ENCODE peak calls at places on chromosome 1, in seven cellular contexts. One of them, this sample, is unnamed.

GRCh38 chr1:117860906-117861610 is 68.4 kb downstream of the GDAP2 start:
- DNase-seq in CD8-positive, alpha-beta T cell: no peak
- DNase-seq in PC-9: no peak
- DNase-seq in breast epithelium: no peak
- DNase-seq in sigmoid colon: no peak
- DNase-seq in mucosa of gallbladder: no peak
- DNase-seq in cardiac fibroblast: peak
- DNase-seq in this sample: no peak

GRCh38 chr1:183323849-183324683 is 94.1 kb downstream of the NMNAT2 start:
- DNase-seq in CD8-positive, alpha-beta T cell: no peak
- DNase-seq in PC-9: peak
- DNase-seq in breast epithelium: no peak
- DNase-seq in sigmoid colon: no peak
- DNase-seq in mucosa of gallbladder: no peak
- DNase-seq in cardiac fibroblast: no peak
- DNase-seq in this sample: no peak

GRCh38 chr1:67755619-67756018 is 70.6 kb downstream of the GADD45A start:
- DNase-seq in CD8-positive, alpha-beta T cell: no peak
- DNase-seq in PC-9: no peak
- DNase-seq in breast epithelium: no peak
- DNase-seq in sigmoid colon: no peak
- DNase-seq in mucosa of gallbladder: no peak
- DNase-seq in cardiac fibroblast: no peak
- DNase-seq in this sample: no peak

GRCh38 chr1:175383239-175383638 is 190.7 kb upstream of the KIAA0040 start:
- DNase-seq in CD8-positive, alpha-beta T cell: no peak
- DNase-seq in PC-9: no peak
- DNase-seq in breast epithelium: no peak
- DNase-seq in sigmoid colon: no peak
- DNase-seq in mucosa of gallbladder: no peak
- DNase-seq in cardiac fibroblast: no peak
- DNase-seq in this sample: no peak

GRCh38 chr1:205523261-205523890 is 18.9 kb downstream of the CDK18 start:
- DNase-seq in CD8-positive, alpha-beta T cell: no peak
- DNase-seq in PC-9: no peak
- DNase-seq in breast epithelium: no peak
- DNase-seq in sigmoid colon: no peak
- DNase-seq in mucosa of gallbladder: no peak
- DNase-seq in cardiac fibroblast: no peak
- DNase-seq in this sample: no peak

GRCh38 chr1:24643362-24644346 is 552 bp downstream of the SRRM1 start:
- DNase-seq in CD8-positive, alpha-beta T cell: no peak
- DNase-seq in PC-9: peak
- DNase-seq in breast epithelium: no peak
- DNase-seq in sigmoid colon: no peak
- DNase-seq in mucosa of gallbladder: peak
- DNase-seq in cardiac fibroblast: peak
- DNase-seq in this sample: peak

GRCh38 chr1:6513296-6513928 is 21.9 kb upstream of the PLEKHG5 start:
- DNase-seq in CD8-positive, alpha-beta T cell: no peak
- DNase-seq in PC-9: peak
- DNase-seq in breast epithelium: peak
- DNase-seq in sigmoid colon: no peak
- DNase-seq in mucosa of gallbladder: no peak
- DNase-seq in cardiac fibroblast: no peak
- DNase-seq in this sample: no peak

GRCh38 chr1:28885982-28886730 is 28.2 kb upstream of the EPB41 start:
- DNase-seq in CD8-positive, alpha-beta T cell: no peak
- DNase-seq in PC-9: no peak
- DNase-seq in breast epithelium: no peak
- DNase-seq in sigmoid colon: no peak
- DNase-seq in mucosa of gallbladder: no peak
- DNase-seq in cardiac fibroblast: no peak
- DNase-seq in this sample: no peak

GRCh38 chr1:113871597-113872113 is at the start of gene PTPN22:
- DNase-seq in CD8-positive, alpha-beta T cell: peak
- DNase-seq in PC-9: peak
- DNase-seq in breast epithelium: peak
- DNase-seq in sigmoid colon: no peak
- DNase-seq in mucosa of gallbladder: peak
- DNase-seq in cardiac fibroblast: peak
- DNase-seq in this sample: peak

GRCh38 chr1:112956503-112957132 is 622 bp upstream of the SLC16A1 start:
- DNase-seq in CD8-positive, alpha-beta T cell: no peak
- DNase-seq in PC-9: no peak
- DNase-seq in breast epithelium: no peak
- DNase-seq in sigmoid colon: peak
- DNase-seq in mucosa of gallbladder: peak
- DNase-seq in cardiac fibroblast: no peak
- DNase-seq in this sample: no peak

GRCh38 chr1:1210726-1211540 is 3.0 kb downstream of the TNFRSF4 start:
- DNase-seq in CD8-positive, alpha-beta T cell: no peak
- DNase-seq in PC-9: no peak
- DNase-seq in breast epithelium: no peak
- DNase-seq in sigmoid colon: no peak
- DNase-seq in mucosa of gallbladder: no peak
- DNase-seq in cardiac fibroblast: no peak
- DNase-seq in this sample: no peak

GRCh38 chr1:54543729-54544496 is 4.1 kb upstream of the ACOT11 start:
- DNase-seq in CD8-positive, alpha-beta T cell: no peak
- DNase-seq in PC-9: no peak
- DNase-seq in breast epithelium: no peak
- DNase-seq in sigmoid colon: no peak
- DNase-seq in mucosa of gallbladder: no peak
- DNase-seq in cardiac fibroblast: peak
- DNase-seq in this sample: no peak

This sample was measured in ureter.